ENCODE peak calls at places on chromosomes 7 and 10, in five cellular contexts. One of them, this sample, is unnamed. For H3K4me1 and H3K36me3, the result is how much of the 10 kb centered on the place peaks cover.

GRCh38 chr7:27999829-28000228 is 180.8 kb downstream of the JAZF1 start:
- DNase-seq in mammary epithelial cell: peak
- DNase-seq in neural progenitor cell: no peak
- DNase-seq in tibial nerve: no peak
- DNase-seq in CD8-positive, alpha-beta T cell: no peak
- DNase-seq in this sample: peak

GRCh38 chr10:131464789-131465188 is 153.3 kb upstream of the TCERG1L start:
- DNase-seq in mammary epithelial cell: no peak
- DNase-seq in neural progenitor cell: no peak
- DNase-seq in tibial nerve: no peak
- DNase-seq in CD8-positive, alpha-beta T cell: no peak
- DNase-seq in this sample: no peak

GRCh38 chr7:30510124-30511074 is 5.8 kb upstream of the GGCT start:
- DNase-seq in mammary epithelial cell: peak
- DNase-seq in neural progenitor cell: peak
- DNase-seq in tibial nerve: no peak
- DNase-seq in CD8-positive, alpha-beta T cell: peak
- DNase-seq in this sample: no peak

GRCh38 chr7:117041007-117041406 is 87.7 kb downstream of the ST7 start:
- DNase-seq in mammary epithelial cell: peak
- DNase-seq in neural progenitor cell: no peak
- DNase-seq in tibial nerve: no peak
- DNase-seq in CD8-positive, alpha-beta T cell: no peak
- DNase-seq in this sample: no peak

GRCh38 chr7:132290021-132290420 is 286.2 kb downstream of the PLXNA4 start:
- DNase-seq in mammary epithelial cell: no peak
- DNase-seq in neural progenitor cell: no peak
- DNase-seq in tibial nerve: no peak
- DNase-seq in CD8-positive, alpha-beta T cell: no peak
- DNase-seq in this sample: no peak

GRCh38 chr10:86400705-86401587 is 34.4 kb upstream of the GRID1 start:
- DNase-seq in mammary epithelial cell: peak
- DNase-seq in neural progenitor cell: peak
- DNase-seq in tibial nerve: no peak
- DNase-seq in CD8-positive, alpha-beta T cell: peak
- DNase-seq in this sample: peak

GRCh38 chr10:132965411-132966057 is 23.2 kb upstream of the CFAP46 start:
- DNase-seq in mammary epithelial cell: no peak
- DNase-seq in neural progenitor cell: no peak
- DNase-seq in tibial nerve: no peak
- DNase-seq in CD8-positive, alpha-beta T cell: no peak
- DNase-seq in this sample: no peak

GRCh38 chr10:88848499-88848898 is 3.1 kb downstream of the ANKRD22 start:
- DNase-seq in mammary epithelial cell: peak
- DNase-seq in neural progenitor cell: no peak
- DNase-seq in tibial nerve: no peak
- DNase-seq in CD8-positive, alpha-beta T cell: no peak
- DNase-seq in this sample: no peak

DNA sequence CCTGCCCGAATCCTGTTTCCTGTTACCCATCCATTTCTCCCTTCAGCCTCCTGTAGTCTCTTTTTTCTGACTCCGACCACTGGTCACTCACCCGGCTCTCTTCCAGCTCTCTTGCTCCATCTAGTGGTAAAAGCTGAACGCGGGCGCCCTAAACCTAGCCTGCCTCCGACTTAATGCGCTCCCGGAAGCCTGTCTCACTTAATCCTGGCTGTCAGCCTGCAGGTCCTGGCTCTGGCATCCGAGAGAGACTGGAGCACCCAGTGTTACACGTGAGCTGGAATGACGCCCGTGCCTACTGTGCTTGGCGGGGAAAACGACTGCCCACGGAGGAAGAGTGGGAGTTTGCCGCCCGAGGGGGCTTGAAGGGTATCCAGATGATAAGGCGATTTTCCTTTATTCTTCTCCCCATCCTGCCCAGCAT is 10.3 kb downstream of the SUMF2 start:
- DNase-seq in mammary epithelial cell: peak
- DNase-seq in neural progenitor cell: peak
- DNase-seq in tibial nerve: peak
- DNase-seq in CD8-positive, alpha-beta T cell: peak
- DNase-seq in this sample: peak
- TF ChIP-seq CTCF in mammary epithelial cell: peak
- TF ChIP-seq CTCF in neural progenitor cell: peak
- TF ChIP-seq CTCF in tibial nerve: peak
- TF ChIP-seq CTCF in CD8-positive, alpha-beta T cell: peak
- TF ChIP-seq CTCF in this sample: peak

GRCh38 chr10:117535045-117535751 is 7.3 kb upstream of the EMX2 start:
- DNase-seq in mammary epithelial cell: no peak
- DNase-seq in neural progenitor cell: peak
- DNase-seq in tibial nerve: no peak
- DNase-seq in CD8-positive, alpha-beta T cell: no peak
- DNase-seq in this sample: no peak

GRCh38 chr10:117536862-117537435 is 5.6 kb upstream of the EMX2 start:
- DNase-seq in mammary epithelial cell: no peak
- DNase-seq in neural progenitor cell: peak
- DNase-seq in tibial nerve: no peak
- DNase-seq in CD8-positive, alpha-beta T cell: no peak
- DNase-seq in this sample: no peak

GRCh38 chr10:117534321-117535044 is 8.1 kb upstream of the EMX2 start:
- DNase-seq in mammary epithelial cell: no peak
- DNase-seq in neural progenitor cell: peak
- DNase-seq in tibial nerve: no peak
- DNase-seq in CD8-positive, alpha-beta T cell: no peak
- DNase-seq in this sample: no peak

GRCh38 chr10:117536359-117536861 is 6.1 kb upstream of the EMX2 start:
- DNase-seq in mammary epithelial cell: no peak
- DNase-seq in neural progenitor cell: no peak
- DNase-seq in tibial nerve: no peak
- DNase-seq in CD8-positive, alpha-beta T cell: no peak
- DNase-seq in this sample: no peak

GRCh38 chr10:117535752-117536358 is 6.7 kb upstream of the EMX2 start:
- DNase-seq in mammary epithelial cell: no peak
- DNase-seq in neural progenitor cell: peak
- DNase-seq in tibial nerve: no peak
- DNase-seq in CD8-positive, alpha-beta T cell: no peak
- DNase-seq in this sample: no peak
- H3K4me1 ChIP-seq in mammary epithelial cell: under half
- H3K4me1 ChIP-seq in neural progenitor cell: half or more
- H3K4me1 ChIP-seq in tibial nerve: under half
- H3K4me1 ChIP-seq in CD8-positive, alpha-beta T cell: under half
- H3K4me1 ChIP-seq in this sample: under half

DNA sequence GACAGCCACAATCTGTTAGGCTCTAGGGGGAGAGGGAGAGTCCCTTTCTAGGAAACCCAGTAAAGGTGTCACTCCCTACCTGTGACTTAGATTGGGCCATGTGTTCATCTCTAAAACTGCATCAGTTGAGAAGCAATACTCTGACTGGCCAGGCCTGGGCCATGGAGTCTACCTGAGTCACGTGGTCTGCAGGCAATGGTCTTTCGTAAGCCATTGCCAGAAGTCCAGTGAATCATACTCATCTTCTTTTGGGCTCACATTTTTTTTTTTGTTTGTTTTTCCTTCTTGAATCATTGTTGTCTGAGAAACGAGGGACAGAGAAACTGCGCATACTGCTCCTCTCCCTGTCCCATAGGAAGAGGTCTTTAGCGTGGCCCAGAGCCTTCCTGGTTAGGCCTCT is 215.6 kb downstream of the CCSER2 start:
- DNase-seq in mammary epithelial cell: peak
- DNase-seq in neural progenitor cell: no peak
- DNase-seq in tibial nerve: no peak
- DNase-seq in CD8-positive, alpha-beta T cell: no peak
- DNase-seq in this sample: no peak
- H3K36me3 ChIP-seq in mammary epithelial cell: under half
- H3K36me3 ChIP-seq in neural progenitor cell: under half
- H3K36me3 ChIP-seq in tibial nerve: under half
- H3K36me3 ChIP-seq in CD8-positive, alpha-beta T cell: under half
- H3K36me3 ChIP-seq in this sample: under half

GRCh38 chr10:25117757-25118156 is 57.0 kb upstream of the GPR158 start:
- DNase-seq in mammary epithelial cell: no peak
- DNase-seq in neural progenitor cell: no peak
- DNase-seq in tibial nerve: no peak
- DNase-seq in CD8-positive, alpha-beta T cell: no peak
- DNase-seq in this sample: no peak

GRCh38 chr10:25112016-25112415 is 62.8 kb upstream of the GPR158 start:
- DNase-seq in mammary epithelial cell: no peak
- DNase-seq in neural progenitor cell: no peak
- DNase-seq in tibial nerve: no peak
- DNase-seq in CD8-positive, alpha-beta T cell: no peak
- DNase-seq in this sample: no peak

GRCh38 chr10:25114036-25114411 is 60.8 kb upstream of the GPR158 start:
- DNase-seq in mammary epithelial cell: no peak
- DNase-seq in neural progenitor cell: no peak
- DNase-seq in tibial nerve: no peak
- DNase-seq in CD8-positive, alpha-beta T cell: no peak
- DNase-seq in this sample: no peak

GRCh38 chr10:25113231-25114035 is 61.4 kb upstream of the GPR158 start:
- DNase-seq in mammary epithelial cell: peak
- DNase-seq in neural progenitor cell: peak
- DNase-seq in tibial nerve: peak
- DNase-seq in CD8-positive, alpha-beta T cell: peak
- DNase-seq in this sample: peak
- TF ChIP-seq CTCF in mammary epithelial cell: peak
- TF ChIP-seq CTCF in neural progenitor cell: peak
- TF ChIP-seq CTCF in tibial nerve: peak
- TF ChIP-seq CTCF in CD8-positive, alpha-beta T cell: no peak
- TF ChIP-seq CTCF in this sample: peak

DNA sequence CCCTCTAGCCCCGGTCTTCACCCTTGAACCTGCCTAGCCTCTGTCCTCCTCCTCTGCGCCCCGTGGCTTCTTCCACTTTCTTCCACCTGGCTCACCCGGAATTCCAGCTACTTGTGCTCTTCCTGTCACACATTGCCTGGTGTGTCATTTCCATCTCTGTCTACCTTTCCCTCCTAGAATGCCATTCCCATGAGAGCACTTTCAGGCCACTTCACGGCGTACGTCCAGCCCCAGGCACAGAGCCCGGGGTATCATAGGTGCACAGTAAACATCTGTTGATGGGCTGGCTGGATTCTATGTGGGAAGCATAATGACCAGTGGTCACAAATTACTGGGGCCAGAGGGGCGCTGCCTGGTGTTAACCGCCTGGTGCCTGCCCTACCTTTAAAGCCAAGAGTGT is 161.3 kb downstream of the CUX1 start:
- DNase-seq in mammary epithelial cell: no peak
- DNase-seq in neural progenitor cell: no peak
- DNase-seq in tibial nerve: no peak
- DNase-seq in CD8-positive, alpha-beta T cell: no peak
- DNase-seq in this sample: no peak
- H3K4me1 ChIP-seq in mammary epithelial cell: under half
- H3K4me1 ChIP-seq in neural progenitor cell: under half
- H3K4me1 ChIP-seq in tibial nerve: under half
- H3K4me1 ChIP-seq in CD8-positive, alpha-beta T cell: under half
- H3K4me1 ChIP-seq in this sample: under half

GRCh38 chr7:100064162-100064561 is 14.6 kb downstream of the ZSCAN21 start:
- DNase-seq in mammary epithelial cell: no peak
- DNase-seq in neural progenitor cell: no peak
- DNase-seq in tibial nerve: no peak
- DNase-seq in CD8-positive, alpha-beta T cell: no peak
- DNase-seq in this sample: no peak
- H3K36me3 ChIP-seq in mammary epithelial cell: under half
- H3K36me3 ChIP-seq in neural progenitor cell: under half
- H3K36me3 ChIP-seq in tibial nerve: half or more
- H3K36me3 ChIP-seq in CD8-positive, alpha-beta T cell: under half
- H3K36me3 ChIP-seq in this sample: under half

GRCh38 chr7:46356365-46356764 is 435.3 kb upstream of the IGFBP3 start:
- DNase-seq in mammary epithelial cell: no peak
- DNase-seq in neural progenitor cell: no peak
- DNase-seq in tibial nerve: no peak
- DNase-seq in CD8-positive, alpha-beta T cell: no peak
- DNase-seq in this sample: no peak

GRCh38 chr7:46349490-46349889 is 428.4 kb upstream of the IGFBP3 start:
- DNase-seq in mammary epithelial cell: no peak
- DNase-seq in neural progenitor cell: no peak
- DNase-seq in tibial nerve: no peak
- DNase-seq in CD8-positive, alpha-beta T cell: no peak
- DNase-seq in this sample: no peak

GRCh38 chr7:46355331-46355730 is 434.3 kb upstream of the IGFBP3 start:
- DNase-seq in mammary epithelial cell: no peak
- DNase-seq in neural progenitor cell: no peak
- DNase-seq in tibial nerve: no peak
- DNase-seq in CD8-positive, alpha-beta T cell: no peak
- DNase-seq in this sample: no peak

GRCh38 chr7:46357290-46357689 is 436.2 kb upstream of the IGFBP3 start:
- DNase-seq in mammary epithelial cell: no peak
- DNase-seq in neural progenitor cell: no peak
- DNase-seq in tibial nerve: no peak
- DNase-seq in CD8-positive, alpha-beta T cell: no peak
- DNase-seq in this sample: no peak

DNA sequence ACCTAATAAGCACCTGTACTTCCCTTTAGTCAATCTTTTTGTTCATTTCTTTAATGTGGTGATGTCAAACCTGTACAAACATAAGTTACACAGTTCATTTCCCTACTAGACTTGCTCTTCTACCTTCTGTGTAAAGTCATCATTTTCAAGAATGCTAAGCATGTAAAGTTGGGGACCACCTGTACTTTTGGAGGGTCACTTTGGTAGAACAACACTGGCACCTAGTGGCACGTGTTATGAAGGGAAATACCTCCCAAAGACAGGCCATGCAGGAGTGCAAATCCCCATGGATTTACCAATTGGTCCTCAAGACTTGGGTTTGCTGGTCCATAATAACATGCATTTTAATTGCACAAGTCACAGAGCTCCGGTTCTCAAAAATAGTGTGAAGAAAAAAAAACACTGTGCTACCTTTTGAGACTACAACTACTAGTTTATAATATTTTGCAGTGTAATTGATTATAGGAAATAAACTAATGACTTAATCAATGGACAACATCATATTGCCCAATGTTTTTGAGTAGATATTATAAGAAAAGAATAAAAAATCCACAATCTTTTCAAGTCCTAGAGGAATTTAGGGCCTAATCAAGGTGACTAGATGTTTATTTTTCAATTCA is 431.4 kb upstream of the IGFBP3 start:
- DNase-seq in mammary epithelial cell: peak
- DNase-seq in neural progenitor cell: peak
- DNase-seq in tibial nerve: peak
- DNase-seq in CD8-positive, alpha-beta T cell: no peak
- DNase-seq in this sample: no peak
- TF ChIP-seq CTCF in mammary epithelial cell: peak
- TF ChIP-seq CTCF in neural progenitor cell: peak
- TF ChIP-seq CTCF in tibial nerve: no peak
- TF ChIP-seq CTCF in CD8-positive, alpha-beta T cell: peak
- TF ChIP-seq CTCF in this sample: no peak